ENCODE peak calls at places on chromosomes 7 and 10, in four cellular contexts. X is CD8-positive, alpha-beta T cell; N is foreskin melanocyte; O is ELR. V is an unnamed sample.

GRCh38 chr7:44394112-44394447 is 68.7 kb upstream of the CAMK2B start:
- DNase-seq in X (no peak), N (no peak), O (no peak), V (no peak)

GRCh38 chr10:101767966-101768790 is 7.7 kb downstream of the FGF8 start:
- DNase-seq in N (no peak), X (no peak), O (no peak), V (no peak)

GRCh38 chr7:100435401-100436304 is 644 bp downstream of the PPP1R35 start:
- DNase-seq in N (no peak), O (peak), X (peak), V (no peak)

GRCh38 chr10:46546591-46547330 is 9.7 kb downstream of the GPRIN2 start:
- DNase-seq in N (no peak), O (no peak), X (no peak), V (no peak)

GRCh38 chr7:150514748-150515222 is at the start of gene GIMAP7:
- DNase-seq in N (no peak), X (peak), O (no peak), V (no peak)

GRCh38 chr10:71776528-71776927 is 3.2 kb upstream of the VSIR start:
- DNase-seq in N (no peak), X (no peak), O (no peak), V (no peak)

GRCh38 chr10:2284071-2284470 is 546.7 kb upstream of the ADARB2 start:
- DNase-seq in O (no peak), X (no peak), N (no peak), V (no peak)

GRCh38 chr7:95723583-95724180 is 48.7 kb upstream of the DYNC1I1 start:
- DNase-seq in N (peak), X (no peak), O (peak), V (peak)

GRCh38 chr7:47087866-47088265 is 494.0 kb downstream of the TNS3 start:
- DNase-seq in X (no peak), O (peak), N (no peak), V (peak)

GRCh38 chr10:84244651-84245270 is at the start of gene RGR:
- DNase-seq in X (no peak), O (no peak), N (peak), V (no peak)

GRCh38 chr10:11424456-11425287 is 186.8 kb downstream of the USP6NL start:
- DNase-seq in X (no peak), O (peak), N (peak), V (peak)

GRCh38 chr7:64183126-64183742 is 23.8 kb upstream of the ZNF735 start:
- DNase-seq in N (no peak), O (no peak), X (peak), V (no peak)

GRCh38 chr7:92834661-92835139 is 1.7 kb downstream of the CDK6 start:
- DNase-seq in X (no peak), N (no peak), O (peak), V (no peak)

GRCh38 chr10:83214178-83214577 is 925.1 kb upstream of the GHITM start:
- DNase-seq in O (no peak), N (no peak), X (no peak), V (no peak)

GRCh38 chr7:150322114-150322832 is 882 bp upstream of the LRRC61 start:
- DNase-seq in X (no peak), O (no peak), N (no peak), V (no peak)

GRCh38 chr7:28509256-28510021 is 97.1 kb downstream of the CREB5 start:
- DNase-seq in X (no peak), N (no peak), O (no peak), V (no peak)

GRCh38 chr10:110420401-110421193 is 77.1 kb upstream of the DUSP5 start:
- DNase-seq in X (no peak), N (no peak), O (peak), V (peak)

GRCh38 chr7:112449353-112449752 is 907 bp upstream of the IFRD1 start:
- DNase-seq in X (peak), N (no peak), O (peak), V (no peak)

GRCh38 chr10:22433875-22434274 is 88.6 kb downstream of the SPAG6 start:
- DNase-seq in X (no peak), O (peak), N (peak), V (peak)

GRCh38 chr10:58282615-58283014 is 13.7 kb downstream of the CISD1 start:
- DNase-seq in O (no peak), X (no peak), N (no peak), V (no peak)

GRCh38 chr10:74586088-74586585 is 240.3 kb upstream of the KAT6B start:
- DNase-seq in O (peak), N (no peak), X (peak), V (no peak)

GRCh38 chr10:75071756-75072155 is 39.7 kb upstream of the SAMD8 start:
- DNase-seq in O (no peak), N (no peak), X (no peak), V (no peak)

GRCh38 chr7:85167636-85168035 is 19.2 kb downstream of the SEMA3D start:
- DNase-seq in O (no peak), N (no peak), X (no peak), V (no peak)

GRCh38 chr7:94810496-94810895 is 96.9 kb upstream of the PPP1R9A start:
- DNase-seq in X (no peak), O (no peak), N (peak), V (no peak)

GRCh38 chr10:98030991-98031431 is 590 bp upstream of the CRTAC1 start:
- DNase-seq in X (no peak), O (no peak), N (no peak), V (no peak)

GRCh38 chr7:84100866-84101265 is 93.7 kb downstream of the SEMA3A start:
- DNase-seq in N (no peak), O (peak), X (no peak), V (peak)

GRCh38 chr7:8185907-8186306 is 76.1 kb downstream of the ICA1 start:
- DNase-seq in N (no peak), O (no peak), X (no peak), V (no peak)

GRCh38 chr7:80379034-80379433 is 132.8 kb downstream of the GNAT3 start:
- DNase-seq in O (peak), N (peak), X (no peak), V (peak)

GRCh38 chr7:26157520-26158105 is 5.6 kb downstream of the NFE2L3 start:
- DNase-seq in N (no peak), O (no peak), X (no peak), V (no peak)

GRCh38 chr7:76233538-76234281 is 32.0 kb downstream of the SRRM3 start:
- DNase-seq in O (no peak), N (no peak), X (no peak), V (no peak)

GRCh38 chr10:46272863-46273415 is 13.9 kb upstream of the ANTXRL start:
- DNase-seq in N (no peak), X (no peak), O (no peak), V (no peak)